ENCODE peak calls at places on chromosomes 7 and 10, in ten cellular contexts. E, L, Z, S, V, W, B, M, G and D are unnamed samples.

GRCh38 chr7:108461855-108462254 is 5.6 kb upstream of the NRCAM start:
- DNase-seq in M (no peak), Z (no peak), S (no peak), W (no peak), E (no peak), G (no peak), L (no peak), B (no peak), V (no peak), D (no peak)

GRCh38 chr7:44149571-44150465 is 8.7 kb upstream of the MYL7 start:
- DNase-seq in S (no peak), Z (no peak), B (no peak), M (peak), E (no peak), W (no peak), V (no peak), L (no peak), G (no peak), D (no peak)

GRCh38 chr7:70812511-70812910 is 319.4 kb upstream of the GALNT17 start:
- DNase-seq in V (no peak), S (no peak), M (peak), Z (no peak), E (no peak), L (no peak), G (peak), B (peak), W (no peak), D (no peak)

GRCh38 chr7:41886906-41887311 is 184.0 kb upstream of the INHBA start:
- DNase-seq in S (peak), W (no peak), G (peak), B (no peak), E (peak), V (no peak), L (no peak), M (peak), Z (no peak), D (no peak)

GRCh38 chr10:10831085-10831484 is 186.6 kb upstream of the CELF2 start:
- DNase-seq in L (no peak), M (no peak), V (no peak), E (no peak), Z (no peak), W (no peak), S (peak), G (no peak), B (no peak), D (no peak)

GRCh38 chr7:129896568-129897382 is 56.0 kb downstream of the UBE2H start:
- DNase-seq in B (no peak), M (no peak), Z (no peak), V (no peak), L (no peak), G (no peak), W (no peak), E (no peak), S (no peak), D (no peak)

GRCh38 chr7:130144632-130145171 is 60.5 kb downstream of the TMEM209 start:
- DNase-seq in M (no peak), G (peak), B (no peak), Z (no peak), V (no peak), W (no peak), S (peak), E (no peak), L (no peak), D (no peak)

GRCh38 chr7:105805619-105806018 is 70.8 kb downstream of the ATXN7L1 start:
- DNase-seq in G (no peak), Z (no peak), V (no peak), L (no peak), W (no peak), S (peak), B (peak), M (peak), E (no peak), D (no peak)

GRCh38 chr7:124033093-124033806 is 383 bp upstream of the TMEM229A start:
- DNase-seq in B (peak), L (no peak), M (peak), V (peak), E (peak), Z (no peak), W (peak), G (peak), S (peak), D (no peak)

GRCh38 chr10:11835061-11835460 is 11.9 kb downstream of the PROSER2 start:
- DNase-seq in G (no peak), S (no peak), E (no peak), M (no peak), L (no peak), V (no peak), B (no peak), W (no peak), Z (no peak), D (no peak)

GRCh38 chr7:94511763-94512162 is 2.2 kb downstream of the CASD1 start:
- DNase-seq in W (no peak), Z (no peak), S (no peak), E (no peak), L (no peak), G (no peak), M (no peak), V (no peak), B (no peak), D (no peak)

GRCh38 chr7:7922684-7923385 is 45.8 kb upstream of the GLCCI1 start:
- DNase-seq in G (no peak), L (no peak), Z (no peak), M (no peak), E (no peak), B (peak), W (no peak), V (no peak), S (peak), D (no peak)

GRCh38 chr10:91604462-91604935 is 28.4 kb downstream of the PPP1R3C start:
- DNase-seq in G (no peak), B (no peak), W (no peak), L (no peak), M (no peak), S (peak), Z (no peak), E (no peak), V (no peak), D (no peak)

GRCh38 chr10:115624448-115624847 is 531.3 kb downstream of the ATRNL1 start:
- DNase-seq in V (no peak), M (no peak), S (peak), W (no peak), L (no peak), G (no peak), Z (no peak), E (no peak), B (no peak), D (no peak)

GRCh38 chr7:82291931-82292330 is 151.6 kb downstream of the CACNA2D1 start:
- DNase-seq in S (no peak), V (no peak), E (no peak), B (no peak), M (no peak), G (peak), W (no peak), L (no peak), Z (no peak), D (no peak)

GRCh38 chr10:102965455-102965854 is 47.4 kb downstream of the CNNM2 start:
- DNase-seq in G (no peak), M (no peak), W (no peak), Z (no peak), S (no peak), B (no peak), E (no peak), L (no peak), V (no peak), D (no peak)

GRCh38 chr10:1141261-1141660 is 85.1 kb downstream of the WDR37 start:
- DNase-seq in B (no peak), M (no peak), G (no peak), S (no peak), W (no peak), E (no peak), Z (no peak), V (no peak), L (no peak), D (no peak)

GRCh38 chr10:75685187-75685586 is 253.8 kb downstream of the LRMDA start:
- DNase-seq in M (no peak), L (no peak), W (no peak), S (no peak), Z (no peak), V (no peak), E (no peak), B (no peak), G (no peak), D (no peak)

GRCh38 chr7:128815289-128815938 is 14.8 kb upstream of the FLNC start:
- DNase-seq in G (no peak), S (no peak), V (no peak), E (no peak), Z (no peak), B (no peak), W (no peak), L (no peak), M (no peak), D (no peak)

GRCh38 chr7:142894886-142895593 is 9.5 kb upstream of the TRPV6 start:
- DNase-seq in V (no peak), Z (no peak), L (no peak), W (no peak), G (no peak), E (peak), B (no peak), S (no peak), M (no peak), D (no peak)

GRCh38 chr7:92557808-92558362 is 29.3 kb downstream of the RBM48 start:
- DNase-seq in G (no peak), M (no peak), B (no peak), L (no peak), V (no peak), E (no peak), S (no peak), Z (no peak), W (no peak), D (no peak)

GRCh38 chr7:104956753-104957450 is 57.1 kb upstream of the KMT2E start:
- DNase-seq in G (no peak), V (no peak), Z (no peak), M (no peak), W (no peak), B (no peak), L (no peak), E (no peak), S (peak), D (no peak)

GRCh38 chr7:74032624-74033371 is 4.8 kb downstream of the ELN start:
- DNase-seq in S (no peak), M (no peak), L (no peak), W (no peak), G (no peak), E (peak), B (no peak), Z (no peak), V (no peak), D (no peak)

GRCh38 chr10:118423800-118424479 is 81.8 kb upstream of the FAM204A start:
- DNase-seq in V (peak), B (peak), W (peak), G (peak), M (peak), E (peak), L (peak), S (peak), Z (peak), D (peak)

GRCh38 chr7:33627741-33628140 is 277.6 kb upstream of the BMPER start:
- DNase-seq in S (no peak), V (no peak), B (no peak), L (no peak), W (no peak), E (no peak), M (no peak), Z (no peak), G (no peak), D (no peak)

GRCh38 chr10:118102116-118102515 is 55.4 kb upstream of the RAB11FIP2 start:
- DNase-seq in Z (no peak), B (no peak), W (no peak), G (no peak), E (no peak), L (no peak), M (no peak), S (peak), V (no peak), D (no peak)

GRCh38 chr7:29370531-29371314 is 176.1 kb downstream of the CHN2 start:
- DNase-seq in L (no peak), V (no peak), G (peak), B (no peak), S (peak), W (no peak), Z (no peak), M (no peak), E (no peak), D (no peak)

GRCh38 chr10:103145860-103146466 is 47.1 kb downstream of the NT5C2 start:
- DNase-seq in W (no peak), B (no peak), L (no peak), S (peak), E (peak), M (no peak), Z (no peak), G (peak), V (no peak), D (peak)

GRCh38 chr10:8768854-8769253 is 714.4 kb downstream of the GATA3 start:
- DNase-seq in L (no peak), V (no peak), S (no peak), E (no peak), W (no peak), M (no peak), Z (no peak), G (no peak), B (no peak), D (no peak)

GRCh38 chr7:110698576-110698975 is 392.4 kb upstream of the LRRN3 start:
- DNase-seq in E (no peak), S (no peak), M (no peak), L (no peak), V (no peak), W (no peak), B (no peak), G (no peak), Z (no peak), D (no peak)

GRCh38 chr10:6912424-6912823 is 332.3 kb upstream of the PRKCQ start:
- DNase-seq in L (no peak), W (no peak), G (peak), Z (no peak), M (no peak), V (no peak), B (no peak), S (no peak), E (no peak), D (no peak)

GRCh38 chr7:143396625-143397556 is 11.8 kb downstream of the EPHA1 start:
- DNase-seq in W (no peak), S (peak), E (no peak), L (no peak), V (no peak), Z (no peak), M (peak), G (no peak), B (no peak), D (no peak)